ENCODE peak calls at places on chromosomes 6 and 20, in five cellular contexts. C, S, Y, Z and H are unnamed samples.

GRCh38 chr6:72760130-72760793 is 138.4 kb downstream of the KCNQ5 start:
- DNase-seq in Y (no peak), Z (no peak), S (peak; percentile 31), C (no peak), H (no peak)

GRCh38 chr6:37381579-37381978 is 27.8 kb downstream of the RNF8 start:
- DNase-seq in Z (peak; percentile 68), S (peak; percentile 67), C (peak; percentile 46), Y (peak; percentile 74), H (peak; percentile 57)

GRCh38 chr20:50250748-50251382 is 60.2 kb downstream of the CEBPB start:
- DNase-seq in C (no peak), Z (no peak), Y (no peak), S (no peak), H (no peak)

GRCh38 chr6:122558027-122558426 is 52.2 kb upstream of the PKIB start:
- DNase-seq in Z (no peak), S (no peak), Y (no peak), C (no peak), H (no peak)

GRCh38 chr6:135568366-135568765 is 70.8 kb upstream of the AHI1 start:
- DNase-seq in S (peak; percentile 20), C (no peak), Y (no peak), Z (no peak), H (no peak)

GRCh38 chr6:55281215-55281614 is 46.1 kb upstream of the GFRAL start:
- DNase-seq in Y (no peak), S (no peak), C (no peak), Z (no peak), H (no peak)

GRCh38 chr20:49343246-49343645 is 65.4 kb upstream of the ZNFX1 start:
- DNase-seq in C (no peak), Y (no peak), Z (peak; percentile 17), S (no peak), H (no peak)

GRCh38 chr6:26360451-26361416 is 4.3 kb upstream of the BTN3A2 start:
- DNase-seq in C (no peak), Y (no peak), Z (no peak), S (no peak), H (no peak)

GRCh38 chr6:26125015-26125690 is 37.9 kb downstream of the HFE start:
- DNase-seq in Z (peak; percentile 37), S (peak; percentile 53), C (no peak), Y (no peak), H (no peak)

GRCh38 chr20:60138263-60139127 is 180.3 kb downstream of the CDH26 start:
- DNase-seq in S (peak; percentile 72), Y (no peak), Z (no peak), C (no peak), H (no peak)

GRCh38 chr20:2234788-2235187 is 61.0 kb upstream of the TGM3 start:
- DNase-seq in C (no peak), S (no peak), Z (no peak), Y (no peak), H (no peak)

GRCh38 chr6:127635091-127635490 is 58.1 kb downstream of the C6orf58 start:
- DNase-seq in S (no peak), Y (no peak), C (no peak), Z (no peak), H (no peak)

GRCh38 chr6:41965429-41966213 is 24.0 kb upstream of the CCND3 start:
- DNase-seq in C (peak; percentile 63), Z (no peak), Y (no peak), S (no peak), H (no peak)

GRCh38 chr6:161303628-161304340 is 29.9 kb upstream of the AGPAT4 start:
- DNase-seq in S (peak; percentile 60), C (no peak), Y (no peak), Z (peak; percentile 52), H (no peak)

GRCh38 chr6:145813285-145814034 is 1.1 kb downstream of the FBXO30 start:
- DNase-seq in Y (no peak), Z (peak; percentile 68), S (peak; percentile 86), C (no peak), H (no peak)

GRCh38 chr20:15945301-15945700 is 627.9 kb downstream of the KIF16B start:
- DNase-seq in Z (no peak), C (no peak), Y (no peak), S (no peak), H (no peak)

GRCh38 chr6:90241229-90241873 is 55.3 kb downstream of the BACH2 start:
- DNase-seq in Y (no peak), Z (no peak), S (no peak), C (no peak), H (no peak)

GRCh38 chr20:22904411-22904810 is 130.7 kb upstream of the SSTR4 start:
- DNase-seq in C (no peak), Y (no peak), Z (no peak), S (peak; percentile 51), H (no peak)

GRCh38 chr6:21331221-21331620 is 262.3 kb upstream of the SOX4 start:
- DNase-seq in C (no peak), S (peak; percentile 12), Y (no peak), Z (no peak), H (no peak)

GRCh38 chr6:132524639-132525038 is 11.7 kb upstream of the STX7 start:
- DNase-seq in Y (no peak), Z (no peak), S (no peak), C (no peak), H (no peak)

GRCh38 chr6:124800222-124800621 is 162.0 kb upstream of the RNF217 start:
- DNase-seq in C (no peak), Z (no peak), S (no peak), Y (no peak), H (no peak)

GRCh38 chr6:39225946-39226437 is 3.3 kb downstream of the KCNK5 start:
- DNase-seq in S (no peak), C (no peak), Y (no peak), Z (no peak), H (no peak)

DNA sequence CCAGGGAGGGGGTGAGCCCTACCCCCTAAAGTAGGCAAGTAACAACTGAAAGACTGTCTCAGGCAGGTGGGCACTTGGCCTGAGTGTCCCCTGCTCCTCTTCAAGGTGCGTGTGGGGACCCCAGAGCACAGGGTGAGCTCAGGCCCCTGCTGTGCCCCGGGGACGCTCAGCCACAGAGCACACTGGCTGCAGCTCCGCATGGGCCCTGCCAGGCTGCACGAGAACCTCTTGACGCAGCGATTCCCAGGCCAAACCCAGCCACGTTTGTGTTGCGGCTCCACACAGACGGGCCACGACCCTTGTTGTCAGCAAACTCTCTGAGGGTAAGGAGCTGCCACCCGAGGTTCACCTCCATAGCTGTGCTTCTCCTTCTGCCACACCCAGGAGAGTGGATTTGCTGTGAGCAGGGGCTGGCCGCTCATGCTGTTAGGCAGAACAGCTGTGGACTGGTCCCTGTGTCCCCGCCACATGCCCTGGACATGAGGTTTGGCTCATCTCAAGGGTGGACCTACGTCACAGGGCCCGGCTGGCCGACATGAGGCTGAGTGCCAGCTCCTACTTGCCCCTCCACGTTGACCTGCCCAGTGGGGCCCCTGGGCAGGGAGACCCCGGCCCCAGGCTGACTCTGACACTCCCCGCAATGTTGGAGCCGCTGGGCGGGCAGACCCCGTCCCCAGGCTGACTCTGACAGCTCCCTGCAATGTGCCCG is 29.7 kb upstream of the GATA5 start:
- DNase-seq in Z (no peak), C (no peak), S (no peak), Y (no peak), H (no peak)
- H3K9ac ChIP-seq in Z (no peak overlapping the region), C (no peak overlapping the region), S (no peak overlapping the region), Y (no peak overlapping the region), H (no peak overlapping the region)

DNA sequence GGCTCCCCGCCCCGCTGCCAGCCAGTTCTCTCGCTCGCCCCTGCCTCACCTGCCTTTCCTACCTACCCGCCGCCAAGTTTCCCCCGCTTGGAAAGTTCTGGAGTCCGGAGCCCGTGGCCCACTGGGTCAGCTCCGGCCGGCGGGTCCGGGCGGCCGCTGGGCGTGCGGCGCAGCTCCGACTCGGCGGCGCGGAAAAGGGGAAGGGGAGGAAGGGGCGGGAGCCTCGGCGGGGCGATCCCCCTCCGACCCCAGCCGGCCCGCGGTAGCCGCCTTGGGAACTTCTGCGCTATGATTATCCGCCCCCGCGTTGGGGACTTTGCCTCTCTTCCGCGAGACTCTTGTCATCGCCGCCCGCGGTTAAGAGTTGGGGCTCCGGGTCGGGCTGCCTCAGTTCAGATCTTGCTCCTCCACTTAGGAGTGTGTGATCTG is 31.0 kb downstream of the SF3B5 start:
- DNase-seq in Z (no peak), C (peak; percentile 70), S (peak; percentile 43), Y (no peak), H (no peak)
- TF ChIP-seq EZH2 in Z (no peak), C (peak; percentile 51), S (no peak), Y (no peak), H (peak; percentile 43)

GRCh38 chr6:111973897-111974639 is 79.8 kb upstream of the CCN6 start:
- DNase-seq in S (peak; percentile 87), C (no peak), Z (no peak), Y (no peak), H (no peak)

GRCh38 chr6:111971181-111971829 is 82.6 kb upstream of the CCN6 start:
- DNase-seq in S (no peak), Y (no peak), C (no peak), Z (no peak), H (no peak)

GRCh38 chr6:111975501-111975900 is 78.4 kb upstream of the CCN6 start:
- DNase-seq in Y (no peak), Z (no peak), S (no peak), C (no peak), H (no peak)

GRCh38 chr6:111971866-111972532 is 81.9 kb upstream of the CCN6 start:
- DNase-seq in C (no peak), Y (no peak), Z (peak; percentile 78), S (peak; percentile 48), H (no peak)

GRCh38 chr6:111972714-111973678 is 80.9 kb upstream of the CCN6 start:
- DNase-seq in Y (no peak), C (no peak), S (peak; percentile 97), Z (peak; percentile 93), H (no peak)
- H3K4me3 ChIP-seq in Y (peak overlapping the region; percentile 33), C (no peak overlapping the region), S (peak overlapping the region; percentile 51), Z (peak overlapping the region; percentile 8), H (peak overlapping the region; percentile 58)

GRCh38 chr20:37333130-37333847 is 12.7 kb upstream of the SRC start:
- DNase-seq in Z (no peak), S (no peak), C (no peak), Y (no peak), H (no peak)
- H3K9ac ChIP-seq in Z (no peak overlapping the region), S (no peak overlapping the region), C (no peak overlapping the region), Y (no peak overlapping the region), H (no peak overlapping the region)